ENCODE peak calls at places on chromosome 18, in seven cellular contexts. R is GOT3; S is activated CD4-positive, CD25-positive, alpha-beta regulatory T cell treated with anti-CD3 and anti-CD28 coated beads, Interleukin-2, amount 50 U/mL, for 72 hours; L is G401; G is CD4-positive, alpha-beta T cell; F is Karpas-422; I is ovary. Q is an unnamed sample.

GRCh38 chr18:63119647-63120046 is 199.9 kb downstream of the BCL2 start:
- DNase-seq in G (no peak), I (no peak), L (peak), S (no peak), F (no peak), R (no peak), Q (no peak)

GRCh38 chr18:57869228-57869627 is 66.1 kb upstream of the ATP8B1 start:
- DNase-seq in I (no peak), F (no peak), L (no peak), G (no peak), S (no peak), R (no peak), Q (no peak)

GRCh38 chr18:23191952-23192662 is 56.8 kb downstream of the CABLES1 start:
- DNase-seq in R (no peak), I (peak), F (no peak), S (no peak), G (no peak), L (peak), Q (no peak)

GRCh38 chr18:71116535-71116934 is 827.7 kb downstream of the SOCS6 start:
- DNase-seq in L (no peak), S (no peak), F (no peak), I (no peak), R (no peak), G (no peak), Q (no peak)

GRCh38 chr18:70931942-70932814 is 643.3 kb downstream of the SOCS6 start:
- DNase-seq in G (no peak), R (no peak), L (peak), F (peak), I (no peak), S (no peak), Q (no peak)

GRCh38 chr18:71431171-71431570 is 1113.0 kb downstream of the CBLN2 start:
- DNase-seq in G (no peak), F (no peak), I (no peak), R (no peak), S (no peak), L (peak), Q (no peak)

GRCh38 chr18:63439334-63439733 is 17.1 kb upstream of the VPS4B start:
- DNase-seq in R (no peak), S (no peak), G (peak), L (peak), I (no peak), F (peak), Q (no peak)

GRCh38 chr18:48412339-48412929 is 3.3 kb upstream of the ZBTB7C start:
- DNase-seq in G (no peak), F (peak), S (no peak), L (peak), R (no peak), I (no peak), Q (no peak)

GRCh38 chr18:68447286-68447685 is 267.6 kb downstream of the TMX3 start:
- DNase-seq in R (no peak), F (no peak), S (no peak), I (no peak), G (no peak), L (peak), Q (no peak)

GRCh38 chr18:49843778-49844625 is 30.7 kb upstream of the ACAA2 start:
- DNase-seq in R (no peak), L (no peak), S (no peak), I (no peak), F (no peak), G (no peak), Q (no peak)

GRCh38 chr18:74857901-74858300 is 260.2 kb downstream of the ZNF407 start:
- DNase-seq in G (no peak), F (no peak), I (no peak), L (no peak), S (no peak), R (no peak), Q (no peak)